ENCODE peak calls at places on chromosomes 5 and 9, in six cellular contexts. M, W, R, Q, B and J are unnamed samples.

GRCh38 chr9:113501129-113501686 is 37.7 kb downstream of the RGS3 start:
- DNase-seq in M (no peak), W (no peak), R (no peak), Q (no peak), B (no peak), J (no peak)

GRCh38 chr9:88378317-88378716 is 9.9 kb upstream of the SPIN1 start:
- DNase-seq in M (no peak), W (peak), R (no peak), Q (no peak), B (no peak), J (no peak)

GRCh38 chr5:59487068-59487686 is 406.3 kb downstream of the PDE4D start:
- DNase-seq in M (no peak), W (no peak), R (no peak), Q (no peak), B (no peak), J (no peak)

GRCh38 chr9:77887660-77888059 is 144.0 kb downstream of the GNAQ start:
- DNase-seq in M (no peak), W (no peak), R (no peak), Q (no peak), B (no peak), J (no peak)

GRCh38 chr5:93730124-93730523 is 11.3 kb downstream of the POU5F2 start:
- DNase-seq in M (no peak), W (no peak), R (no peak), Q (no peak), B (no peak), J (no peak)

GRCh38 chr5:122183098-122183794 is 53.9 kb downstream of the ZNF474 start:
- DNase-seq in M (no peak), W (peak), R (peak), Q (no peak), B (no peak), J (no peak)

GRCh38 chr9:35906923-35907699 is 1.1 kb downstream of the HRCT1 start:
- DNase-seq in M (no peak), W (peak), R (peak), Q (no peak), B (no peak), J (no peak)

GRCh38 chr5:174549254-174549653 is 175.1 kb upstream of the MSX2 start:
- DNase-seq in M (no peak), W (no peak), R (no peak), Q (no peak), B (no peak), J (no peak)

GRCh38 chr5:93915142-93915553 is 173.7 kb upstream of the POU5F2 start:
- DNase-seq in M (no peak), W (peak), R (peak), Q (peak), B (no peak), J (peak)

GRCh38 chr9:78769684-78770083 is 472.8 kb downstream of the PSAT1 start:
- DNase-seq in M (no peak), W (no peak), R (no peak), Q (no peak), B (no peak), J (no peak)

GRCh38 chr5:61569353-61569752 is 237.3 kb downstream of the ZSWIM6 start:
- DNase-seq in M (no peak), W (no peak), R (no peak), Q (no peak), B (no peak), J (no peak)

GRCh38 chr5:125083932-125084331 is 337.5 kb upstream of the ZNF608 start:
- DNase-seq in M (no peak), W (peak), R (peak), Q (no peak), B (no peak), J (no peak)

GRCh38 chr5:113749334-113749733 is 235.8 kb downstream of the YTHDC2 start:
- DNase-seq in M (no peak), W (no peak), R (no peak), Q (no peak), B (no peak), J (no peak)

GRCh38 chr9:127112683-127113539 is 9.5 kb downstream of the ANGPTL2 start:
- DNase-seq in M (no peak), W (no peak), R (no peak), Q (no peak), B (no peak), J (no peak)

GRCh38 chr5:32778403-32778802 is 67.3 kb downstream of the NPR3 start:
- DNase-seq in M (no peak), W (no peak), R (no peak), Q (no peak), B (no peak), J (no peak)

GRCh38 chr5:96864922-96865545 is 11.3 kb upstream of the ERAP2 start:
- DNase-seq in M (no peak), W (no peak), R (no peak), Q (no peak), B (no peak), J (no peak)

GRCh38 chr9:93574091-93574899 is 2.1 kb upstream of the PHF2 start:
- DNase-seq in M (no peak), W (no peak), R (no peak), Q (no peak), B (no peak), J (no peak)

GRCh38 chr9:124815601-124816000 is 37.7 kb upstream of the WDR38 start:
- DNase-seq in M (no peak), W (no peak), R (no peak), Q (no peak), B (no peak), J (no peak)

GRCh38 chr5:160186480-160186879 is 42.8 kb upstream of the FABP6 start:
- DNase-seq in M (no peak), W (no peak), R (no peak), Q (no peak), B (no peak), J (no peak)

GRCh38 chr9:111036946-111037743 is 1.1 kb downstream of the LPAR1 start:
- DNase-seq in M (no peak), W (peak), R (peak), Q (peak), B (no peak), J (no peak)

GRCh38 chr5:132528866-132529634 is 14.3 kb downstream of the IL5 start:
- DNase-seq in M (no peak), W (no peak), R (no peak), Q (peak), B (no peak), J (no peak)

GRCh38 chr5:147751156-147751830 is 31.2 kb downstream of the JAKMIP2 start:
- DNase-seq in M (no peak), W (no peak), R (no peak), Q (no peak), B (no peak), J (no peak)

GRCh38 chr5:40551706-40552557 is 127.8 kb upstream of the PTGER4 start:
- DNase-seq in M (no peak), W (peak), R (peak), Q (no peak), B (no peak), J (no peak)

GRCh38 chr9:34374339-34374738 is 2.4 kb downstream of the MYORG start:
- DNase-seq in M (no peak), W (no peak), R (no peak), Q (no peak), B (no peak), J (no peak)

GRCh38 chr9:106441283-106441682 is 421.7 kb upstream of the ZNF462 start:
- DNase-seq in M (no peak), W (no peak), R (no peak), Q (no peak), B (no peak), J (no peak)